ENCODE peak calls at places on chromosomes 12 and 14, in seven cellular contexts. N is hepatic stellate cell, D is H54, O is AG10803, R is glutamatergic neuron, I is iPS-NIHi11, P is activated B cell treated with CpG ODN at 0.5 μM for 24 hours. C is an unnamed sample.

GRCh38 chr12:69642531-69642930 is 31.8 kb upstream of the LRRC10 start:
- DNase-seq in R (no peak), N (no peak), I (no peak), P (no peak), D (no peak), O (no peak), C (no peak)

GRCh38 chr14:34592623-34593022 is 37.3 kb downstream of the SNX6 start:
- DNase-seq in D (no peak), R (no peak), O (no peak), P (no peak), I (no peak), N (no peak), C (no peak)

GRCh38 chr14:59308706-59309105 is 120.2 kb downstream of the DAAM1 start:
- DNase-seq in R (no peak), I (no peak), N (no peak), D (no peak), P (no peak), O (peak), C (no peak)

GRCh38 chr12:674272-674781 is 11.1 kb upstream of the NINJ2 start:
- DNase-seq in P (peak), N (no peak), R (no peak), D (peak), O (no peak), I (no peak), C (no peak)

GRCh38 chr12:26226629-26227375 is 31.4 kb downstream of the SSPN start:
- DNase-seq in P (peak), N (peak), R (peak), I (peak), D (peak), O (peak), C (peak)

GRCh38 chr14:63642656-63643382 is 1.1 kb upstream of the WDR89 start:
- DNase-seq in P (no peak), D (no peak), R (no peak), N (no peak), O (no peak), I (no peak), C (no peak)

GRCh38 chr14:99268776-99269510 is 3.1 kb downstream of the BCL11B start:
- DNase-seq in R (no peak), N (no peak), O (no peak), I (no peak), D (no peak), P (no peak), C (no peak)

GRCh38 chr14:47278233-47278842 is 397.1 kb downstream of the MDGA2 start:
- DNase-seq in P (no peak), O (no peak), R (peak), D (peak), N (peak), I (peak), C (no peak)

GRCh38 chr14:94112513-94113060 is 2.1 kb downstream of the IFI27 start:
- DNase-seq in N (no peak), P (no peak), R (no peak), I (no peak), D (no peak), O (no peak), C (no peak)

GRCh38 chr14:63759454-63759853 is 31.6 kb upstream of the SGPP1 start:
- DNase-seq in O (peak), P (no peak), D (no peak), N (peak), R (no peak), I (no peak), C (peak)

GRCh38 chr14:77007975-77008421 is 20.5 kb downstream of the IRF2BPL start:
- DNase-seq in I (peak), N (peak), P (no peak), O (no peak), R (no peak), D (no peak), C (no peak)

GRCh38 chr14:103745424-103745823 is 29.8 kb downstream of the ZFYVE21 start:
- DNase-seq in O (no peak), D (no peak), N (no peak), I (no peak), R (no peak), P (no peak), C (no peak)

GRCh38 chr12:57811028-57811755 is 7.3 kb downstream of the AVIL start:
- DNase-seq in R (no peak), O (no peak), D (no peak), I (no peak), P (no peak), N (no peak), C (no peak)

GRCh38 chr14:31388687-31389413 is 31.5 kb downstream of the HEATR5A start:
- DNase-seq in I (no peak), D (no peak), P (no peak), O (peak), N (peak), R (no peak), C (no peak)

GRCh38 chr14:23376477-23377200 is at the start of gene CMTM5:
- DNase-seq in R (peak), D (no peak), O (no peak), I (peak), N (peak), P (no peak), C (no peak)

GRCh38 chr12:111405856-111406473 is at the start of gene SH2B3:
- DNase-seq in P (no peak), N (peak), R (no peak), O (peak), D (no peak), I (no peak), C (peak)

GRCh38 chr12:93572712-93573551 is 457 bp downstream of the SOCS2 start:
- DNase-seq in I (peak), N (peak), R (peak), D (peak), P (peak), O (peak), C (peak)

GRCh38 chr12:129296636-129297035 is 443.4 kb downstream of the GLT1D1 start:
- DNase-seq in R (no peak), D (no peak), O (no peak), P (no peak), I (no peak), N (no peak), C (no peak)

GRCh38 chr14:37595809-37596595 is 573 bp downstream of the TTC6 start:
- DNase-seq in P (no peak), I (peak), O (no peak), N (no peak), R (peak), D (no peak), C (peak)

GRCh38 chr14:70645892-70646291 is 4.2 kb downstream of the TTC9 start:
- DNase-seq in I (no peak), R (no peak), D (no peak), N (no peak), P (no peak), O (no peak), C (no peak)

GRCh38 chr14:61565836-61566536 is 129.3 kb upstream of the HIF1A start:
- DNase-seq in I (no peak), R (no peak), N (no peak), O (peak), P (no peak), D (no peak), C (peak)

GRCh38 chr12:123995023-123995422 is 22.0 kb downstream of the ZNF664 start:
- DNase-seq in I (no peak), P (no peak), O (peak), N (no peak), R (no peak), D (no peak), C (peak)

GRCh38 chr12:34301251-34302130 is 279.2 kb downstream of the ALG10 start:
- DNase-seq in D (no peak), N (no peak), O (no peak), R (no peak), I (no peak), P (no peak), C (no peak)

GRCh38 chr12:56931474-56931978 is 2.7 kb downstream of the SDR9C7 start:
- DNase-seq in O (peak), D (no peak), N (no peak), I (peak), R (no peak), P (no peak), C (peak)

GRCh38 chr14:100071545-100071944 is 6.3 kb downstream of the EVL start:
- DNase-seq in O (no peak), P (no peak), N (no peak), R (no peak), I (no peak), D (no peak), C (no peak)

GRCh38 chr12:122980192-122981035 is at the start of gene ARL6IP4:
- DNase-seq in N (peak), P (peak), D (peak), O (peak), R (peak), I (peak), C (peak)

GRCh38 chr12:48004039-48004940 is at the start of gene COL2A1:
- DNase-seq in P (no peak), I (peak), R (peak), D (no peak), N (peak), O (peak), C (peak)

GRCh38 chr14:24251880-24252288 is 9.5 kb upstream of the TINF2 start:
- DNase-seq in I (no peak), R (no peak), P (no peak), O (peak), N (peak), D (no peak), C (peak)

GRCh38 chr14:77086017-77086727 is 11.9 kb upstream of the CIPC start:
- DNase-seq in R (no peak), I (no peak), D (no peak), N (peak), O (peak), P (no peak), C (peak)

GRCh38 chr12:128767518-128767917 is 56.2 kb downstream of the SLC15A4 start:
- DNase-seq in N (no peak), I (no peak), O (no peak), R (peak), D (no peak), P (no peak), C (no peak)

GRCh38 chr12:69500631-69501030 is 30.4 kb downstream of the FRS2 start:
- DNase-seq in N (peak), D (no peak), O (peak), R (no peak), I (no peak), P (no peak), C (peak)